ENCODE peak calls at places on chromosome 4, in four cellular contexts. C is sigmoid colon, L is K562, D is suprapubic skin. B is an unnamed sample.

GRCh38 chr4:1770791-1771231 is 22.3 kb upstream of the FGFR3 start:
- DNase-seq in C (no peak), L (no peak), D (no peak), B (no peak)

GRCh38 chr4:84691800-84692199 is 108.9 kb downstream of the CDS1 start:
- DNase-seq in C (no peak), L (no peak), D (no peak), B (no peak)

GRCh38 chr4:52996261-52997131 is 134.4 kb downstream of the RASL11B start:
- DNase-seq in C (peak; percentile 75), L (no peak), D (no peak), B (no peak)

GRCh38 chr4:153152453-153153338 is 51.5 kb upstream of the TRIM2 start:
- DNase-seq in C (no peak), L (no peak), D (no peak), B (peak; percentile 50)

GRCh38 chr4:148300877-148301276 is 141.3 kb downstream of the NR3C2 start:
- DNase-seq in C (no peak), L (no peak), D (no peak), B (no peak)

GRCh38 chr4:41290486-41290885 is 33.8 kb downstream of the UCHL1 start:
- DNase-seq in C (no peak), L (no peak), D (no peak), B (no peak)

GRCh38 chr4:12846368-12846767 is 637.8 kb downstream of the RAB28 start:
- DNase-seq in C (no peak), L (no peak), D (no peak), B (no peak)

GRCh38 chr4:19478791-19479190 is 772.9 kb upstream of the SLIT2 start:
- DNase-seq in C (no peak), L (no peak), D (no peak), B (no peak)

GRCh38 chr4:8384397-8385060 is 56.0 kb downstream of the ACOX3 start:
- DNase-seq in C (no peak), L (no peak), D (no peak), B (no peak)

GRCh38 chr4:78645853-78646757 is 94.5 kb downstream of the ANXA3 start:
- DNase-seq in C (peak; percentile 94), L (peak; percentile 30), D (peak; percentile 90), B (peak; percentile 82)

GRCh38 chr4:27148211-27148895 is 287.7 kb downstream of the STIM2 start:
- DNase-seq in C (no peak), L (no peak), D (no peak), B (no peak)

GRCh38 chr4:8427262-8427661 is 13.3 kb downstream of the ACOX3 start:
- DNase-seq in C (no peak), L (no peak), D (no peak), B (no peak)

GRCh38 chr4:67873116-67873515 is 10.7 kb downstream of the TMPRSS11D start:
- DNase-seq in C (no peak), L (no peak), D (no peak), B (no peak)

DNA sequence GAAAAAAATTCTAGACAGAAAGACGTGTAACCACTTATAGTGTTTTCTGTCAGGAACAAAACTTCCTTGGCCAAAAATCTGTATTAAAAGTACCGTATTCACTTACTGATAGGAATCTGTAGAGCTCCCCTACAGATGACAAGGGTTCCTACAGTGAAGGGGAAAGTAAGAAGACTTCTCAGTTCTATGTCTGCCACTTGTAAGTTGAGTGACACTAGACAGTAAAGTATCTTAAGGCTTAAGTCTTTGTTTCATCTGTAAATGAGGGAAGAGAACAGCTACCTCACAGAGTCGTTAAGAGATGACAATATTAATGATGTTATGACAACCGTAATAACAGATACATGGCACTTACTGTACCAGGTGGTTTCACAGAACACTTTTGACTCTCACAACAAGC is 3.3 kb downstream of the COQ2 start:
- DNase-seq in C (no peak), L (no peak), D (no peak), B (no peak)
- TF ChIP-seq POLR2AphosphoS5 in C (no peak), L (no peak), D (no peak), B (no peak)

GRCh38 chr4:168652818-168653217 is 156.0 kb downstream of the PALLD start:
- DNase-seq in C (no peak), L (no peak), D (no peak), B (no peak)

GRCh38 chr4:168656946-168657473 is 160.2 kb downstream of the PALLD start:
- DNase-seq in C (no peak), L (no peak), D (no peak), B (no peak)

GRCh38 chr4:168654206-168655174 is 157.6 kb downstream of the PALLD start:
- DNase-seq in C (no peak), L (no peak), D (no peak), B (no peak)

GRCh38 chr4:168655182-168655581 is 158.3 kb downstream of the PALLD start:
- DNase-seq in C (no peak), L (no peak), D (no peak), B (no peak)

GRCh38 chr4:168656055-168656660 is 159.3 kb downstream of the PALLD start:
- DNase-seq in C (no peak), L (no peak), D (no peak), B (no peak)
- H3K27ac ChIP-seq in C (no peak overlapping the region), L (no peak overlapping the region), D (no peak overlapping the region), B (no peak overlapping the region)

GRCh38 chr4:76738081-76738931 is 159.6 kb downstream of the SOWAHB start:
- DNase-seq in C (peak; percentile 76), L (no peak), D (no peak), B (no peak)
- TF ChIP-seq POLR2AphosphoS5 in C (peak; percentile 74), L (no peak), D (no peak), B (no peak)

DNA sequence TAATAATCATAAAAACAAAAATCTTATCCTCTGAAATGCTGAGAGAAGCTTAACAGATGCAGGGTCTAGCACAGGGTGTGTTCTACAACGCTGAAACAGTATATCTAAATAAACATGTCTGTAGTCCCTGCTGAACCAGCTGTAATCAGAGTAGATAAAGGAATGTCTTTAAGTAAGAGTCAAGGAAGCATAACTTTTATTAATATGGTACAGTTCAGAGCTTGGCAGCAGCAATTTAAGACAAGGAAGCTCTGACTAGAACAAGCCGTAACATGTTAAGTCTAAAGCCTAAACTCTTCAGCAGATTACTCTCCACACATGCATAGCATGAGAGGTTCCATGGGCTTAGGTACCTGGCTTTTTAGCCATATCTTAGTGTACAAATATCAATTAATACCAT is 36.1 kb downstream of the NFKB1 start:
- DNase-seq in C (no peak), L (no peak), D (no peak), B (no peak)
- H3K27ac ChIP-seq in C (no peak overlapping the region), L (no peak overlapping the region), D (no peak overlapping the region), B (no peak overlapping the region)

GRCh38 chr4:2936773-2937145 is 26.4 kb downstream of the NOP14 start:
- DNase-seq in C (peak; percentile 58), L (no peak), D (peak; percentile 52), B (no peak)
- TF ChIP-seq POLR2AphosphoS5 in C (no peak), L (no peak), D (no peak), B (no peak)

GRCh38 chr4:99845708-99846469 is 29.3 kb downstream of the DAPP1 start:
- DNase-seq in C (no peak), L (no peak), D (no peak), B (no peak)
- H3K27ac ChIP-seq in C (no peak overlapping the region), L (no peak overlapping the region), D (no peak overlapping the region), B (no peak overlapping the region)

GRCh38 chr4:161680146-161680545 is 483.7 kb downstream of the FSTL5 start:
- DNase-seq in C (no peak), L (no peak), D (no peak), B (no peak)
- TF ChIP-seq POLR2AphosphoS5 in C (no peak), L (no peak), D (no peak), B (no peak)